ENCODE peak calls at places on chromosome 17, in four cellular contexts. Z, A, J and G are unnamed samples.

GRCh38 chr17:80937501-80938356 is 53.9 kb upstream of the CHMP6 start:
- DNase-seq in J (no peak), A (no peak), Z (no peak), G (no peak)

GRCh38 chr17:17749921-17750320 is 68.7 kb downstream of the RAI1 start:
- DNase-seq in Z (peak; percentile 59), J (peak; percentile 72), A (peak; percentile 75), G (peak; percentile 40)

GRCh38 chr17:12659500-12659899 is 6.2 kb upstream of the MYOCD start:
- DNase-seq in Z (no peak), A (peak; percentile 44), J (no peak), G (no peak)

GRCh38 chr17:82419471-82419995 is 1.1 kb upstream of the OGFOD3 start:
- DNase-seq in Z (no peak), A (peak; percentile 41), J (no peak), G (no peak)

GRCh38 chr17:79848370-79848766 is 9.1 kb upstream of the CBX4 start:
- DNase-seq in Z (no peak), A (no peak), J (no peak), G (no peak)

GRCh38 chr17:29569245-29569950 is 897 bp downstream of the TP53I13 start:
- DNase-seq in A (no peak), Z (no peak), J (peak; percentile 19), G (no peak)

GRCh38 chr17:19770985-19771710 is 23.1 kb upstream of the ALDH3A1 start:
- DNase-seq in A (no peak), Z (no peak), J (no peak), G (no peak)

GRCh38 chr17:7354262-7354781 is 634 bp upstream of the TMEM95 start:
- DNase-seq in J (peak; percentile 11), A (peak; percentile 21), Z (peak; percentile 46), G (no peak)

GRCh38 chr17:79520893-79521210 is 90.0 kb downstream of the RBFOX3 start:
- DNase-seq in J (peak; percentile 18), Z (no peak), A (no peak), G (no peak)

GRCh38 chr17:65020284-65020683 is 36.3 kb downstream of the GNA13 start:
- DNase-seq in Z (no peak), J (no peak), A (peak; percentile 97), G (no peak)

GRCh38 chr17:43341705-43342600 is 56.8 kb upstream of the ARL4D start:
- DNase-seq in Z (peak; percentile 18), A (peak; percentile 53), J (no peak), G (peak; percentile 45)

GRCh38 chr17:80619535-80620235 is 75.0 kb downstream of the RPTOR start:
- DNase-seq in Z (no peak), J (no peak), A (no peak), G (peak; percentile 81)

GRCh38 chr17:41665566-41666335 is 22.9 kb upstream of the EIF1 start:
- DNase-seq in Z (peak; percentile 97), A (peak; percentile 78), J (peak; percentile 75), G (peak; percentile 59)

GRCh38 chr17:2688351-2689342 is 22.9 kb downstream of the CLUH start:
- DNase-seq in Z (no peak), A (no peak), J (no peak), G (no peak)

GRCh38 chr17:82342361-82343079 is 9.0 kb upstream of the SECTM1 start:
- DNase-seq in Z (no peak), A (no peak), J (no peak), G (no peak)